ENCODE peak calls at places on chromosomes 1 and 21, in four cellular contexts. G is adrenal gland, H is MCF 10A, F is epithelial cell of esophagus. U is an unnamed sample.

GRCh38 chr1:220410681-220411080 is 117.3 kb upstream of the MARK1 start:
- DNase-seq in H (no peak), F (no peak), G (no peak), U (no peak)

GRCh38 chr1:175941164-175941563 is 197.8 kb upstream of the TNR start:
- DNase-seq in F (no peak), H (no peak), G (no peak), U (no peak)

GRCh38 chr1:18926315-18927081 is 24.1 kb upstream of the ALDH4A1 start:
- DNase-seq in G (peak; percentile 89), H (peak; percentile 87), F (peak; percentile 96), U (no peak)

GRCh38 chr1:92907949-92908684 is 53.1 kb downstream of the DIPK1A start:
- DNase-seq in G (no peak), F (peak; percentile 91), H (peak; percentile 53), U (no peak)

GRCh38 chr1:205513774-205514173 is 9.3 kb downstream of the CDK18 start:
- DNase-seq in H (no peak), F (no peak), G (no peak), U (no peak)

GRCh38 chr1:77779529-77780281 is at the start of gene MIGA1:
- DNase-seq in H (peak; percentile 92), F (peak; percentile 93), G (peak; percentile 93), U (peak; percentile 78)

GRCh38 chr1:114462341-114462740 is 48.7 kb downstream of the TRIM33 start:
- DNase-seq in H (no peak), F (no peak), G (no peak), U (no peak)

GRCh38 chr1:233304489-233305102 is 9.1 kb upstream of the PCNX2 start:
- DNase-seq in F (peak; percentile 40), H (peak; percentile 63), G (no peak), U (no peak)

GRCh38 chr1:210358511-210359148 is 29.9 kb downstream of the HHAT start:
- DNase-seq in G (no peak), F (peak; percentile 19), H (peak; percentile 30), U (no peak)

GRCh38 chr1:9714257-9714718 is 62.8 kb downstream of the PIK3CD start:
- DNase-seq in H (no peak), G (no peak), F (no peak), U (no peak)

GRCh38 chr1:248923932-248924331 is 17.9 kb downstream of the PGBD2 start:
- DNase-seq in G (no peak), H (no peak), F (no peak), U (no peak)

GRCh38 chr21:32570456-32570855 is 14.9 kb downstream of the TCP10L start:
- DNase-seq in F (no peak), G (no peak), H (no peak), U (no peak)

GRCh38 chr1:160362168-160362941 is 4.5 kb upstream of the NHLH1 start:
- DNase-seq in H (no peak), F (no peak), G (no peak), U (no peak)

GRCh38 chr1:58397187-58397820 is 149.2 kb downstream of the OMA1 start:
- DNase-seq in F (peak; percentile 69), H (peak; percentile 8), G (no peak), U (no peak)

GRCh38 chr1:217554849-217555248 is 76.0 kb downstream of the GPATCH2 start:
- DNase-seq in H (peak; percentile 52), G (no peak), F (peak; percentile 5), U (no peak)

GRCh38 chr1:14626869-14627607 is 28.6 kb downstream of the KAZN start:
- DNase-seq in H (no peak), G (no peak), F (peak; percentile 31), U (no peak)

GRCh38 chr1:23148084-23148483 is 20.6 kb downstream of the LUZP1 start:
- DNase-seq in H (no peak), F (no peak), G (no peak), U (no peak)

GRCh38 chr1:89724369-89725015 is 91.6 kb downstream of the LRRC8C start:
- DNase-seq in H (peak; percentile 62), F (peak; percentile 87), G (no peak), U (no peak)

GRCh38 chr1:84972377-84972987 is 24.4 kb downstream of the MCOLN2 start:
- DNase-seq in G (no peak), F (no peak), H (peak; percentile 35), U (no peak)

GRCh38 chr1:53183277-53183990 is 13.2 kb upstream of the CPT2 start:
- DNase-seq in F (no peak), H (no peak), G (no peak), U (no peak)

GRCh38 chr21:35102488-35103407 is 53.6 kb upstream of the RUNX1 start:
- DNase-seq in H (no peak), G (peak; percentile 30), F (no peak), U (no peak)

GRCh38 chr1:86692636-86693035 is 11.7 kb upstream of the SH3GLB1 start:
- DNase-seq in G (no peak), F (no peak), H (no peak), U (no peak)

GRCh38 chr1:94863919-94864318 is 43.8 kb downstream of the SLC44A3 start:
- DNase-seq in F (peak; percentile 86), H (peak; percentile 91), G (peak; percentile 79), U (no peak)

GRCh38 chr1:243713470-243714186 is 136.4 kb downstream of the AKT3 start:
- DNase-seq in H (no peak), F (no peak), G (peak; percentile 24), U (no peak)

GRCh38 chr21:34845521-34846213 is 176.9 kb downstream of the CLIC6 start:
- DNase-seq in H (peak; percentile 94), G (no peak), F (peak; percentile 89), U (no peak)

DNA sequence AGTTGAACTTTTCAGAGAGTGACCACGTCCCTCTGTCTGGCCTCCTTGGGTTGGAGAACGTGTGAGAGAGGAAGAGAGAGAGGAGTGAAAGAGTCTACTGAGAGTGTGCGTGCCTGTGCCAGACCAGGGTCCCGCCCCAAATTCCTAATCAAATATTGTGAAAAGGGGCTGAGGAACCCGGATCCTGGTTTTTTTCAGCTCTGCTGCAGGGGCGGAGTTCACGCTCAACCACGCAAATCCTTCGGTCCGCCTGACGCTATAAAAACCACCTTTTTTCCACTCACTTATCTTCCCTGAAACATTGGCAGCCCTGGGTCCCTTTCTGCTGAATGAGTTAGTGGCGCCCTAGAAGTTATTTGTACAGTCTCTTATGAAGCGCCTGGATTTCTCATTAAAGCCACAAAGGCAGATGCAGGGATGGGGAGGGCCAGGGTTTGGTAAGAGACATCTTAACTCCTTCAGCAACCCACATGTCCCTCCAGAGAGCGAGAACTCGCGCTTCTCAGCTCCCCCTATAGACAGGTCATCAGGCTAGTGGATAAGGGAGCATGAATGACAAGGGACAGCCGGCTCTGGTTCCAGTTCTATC is at the start of gene FMOD:
- DNase-seq in H (peak; percentile 23), F (no peak), G (peak; percentile 26), U (no peak)
- TF ChIP-seq CTCF in H (peak; percentile 19), F (no peak), G (no peak), U (no peak)

DNA sequence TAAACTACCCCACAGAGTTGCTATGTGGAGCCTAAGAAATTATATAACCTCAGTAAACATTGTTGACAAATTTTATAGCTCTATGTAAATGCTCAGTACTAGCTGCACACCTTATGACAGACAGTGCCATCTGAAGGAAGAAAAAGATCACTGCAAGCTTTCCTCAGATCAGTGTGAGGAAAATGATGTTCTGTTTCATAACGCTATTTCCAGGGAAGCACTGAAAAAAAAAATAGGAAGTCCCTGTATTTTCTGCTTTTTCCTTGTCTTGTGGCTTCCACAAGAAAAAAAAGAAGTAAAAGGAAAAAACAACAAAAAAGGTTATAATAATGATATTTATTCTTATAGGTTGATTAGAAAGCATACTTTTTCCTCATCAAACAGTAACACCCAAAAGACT is 23.2 kb downstream of the LYST start:
- DNase-seq in F (peak; percentile 58), G (no peak), H (peak; percentile 76), U (no peak)
- TF ChIP-seq CTCF in F (peak; percentile 69), G (peak; percentile 56), H (peak; percentile 76), U (peak; percentile 47)

GRCh38 chr1:79355073-79355472 is 348.5 kb upstream of the ADGRL4 start:
- DNase-seq in H (no peak), G (no peak), F (peak; percentile 17), U (no peak)

DNA sequence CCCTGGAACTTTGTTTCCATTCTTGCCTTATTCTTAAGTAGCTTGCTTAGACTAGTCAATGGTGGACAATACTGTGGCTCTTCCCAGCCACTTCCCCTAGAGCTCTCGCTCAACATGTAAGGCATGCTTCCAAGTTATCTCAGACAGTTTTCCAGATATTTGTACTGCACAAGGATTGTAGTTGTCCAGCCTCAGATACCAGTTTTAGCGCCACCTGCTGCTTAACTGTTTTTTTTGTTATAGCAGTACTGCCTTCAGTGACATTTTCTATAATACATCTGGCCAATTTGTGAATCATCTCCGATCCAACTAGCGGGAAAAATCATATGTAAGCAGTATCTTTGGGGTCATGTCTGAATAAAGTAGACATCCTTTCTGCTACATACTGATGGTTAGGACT is 346.7 kb upstream of the ADGRL4 start:
- DNase-seq in F (peak; percentile 70), H (peak; percentile 66), G (peak; percentile 32), U (peak; percentile 15)
- TF ChIP-seq CTCF in F (peak; percentile 67), H (peak; percentile 51), G (peak; percentile 44), U (peak; percentile 40)

GRCh38 chr1:181583598-181583997 is 100.3 kb downstream of the CACNA1E start:
- DNase-seq in H (peak; percentile 46), F (peak; percentile 23), G (no peak), U (no peak)

GRCh38 chr1:181588631-181589030 is 105.3 kb downstream of the CACNA1E start:
- DNase-seq in F (peak; percentile 72), H (peak; percentile 52), G (no peak), U (no peak)

GRCh38 chr1:181593042-181593441 is 109.7 kb downstream of the CACNA1E start:
- DNase-seq in H (no peak), G (no peak), F (no peak), U (no peak)

GRCh38 chr1:181592261-181592859 is 109.0 kb downstream of the CACNA1E start:
- DNase-seq in G (no peak), F (no peak), H (no peak), U (peak; percentile 17)

DNA sequence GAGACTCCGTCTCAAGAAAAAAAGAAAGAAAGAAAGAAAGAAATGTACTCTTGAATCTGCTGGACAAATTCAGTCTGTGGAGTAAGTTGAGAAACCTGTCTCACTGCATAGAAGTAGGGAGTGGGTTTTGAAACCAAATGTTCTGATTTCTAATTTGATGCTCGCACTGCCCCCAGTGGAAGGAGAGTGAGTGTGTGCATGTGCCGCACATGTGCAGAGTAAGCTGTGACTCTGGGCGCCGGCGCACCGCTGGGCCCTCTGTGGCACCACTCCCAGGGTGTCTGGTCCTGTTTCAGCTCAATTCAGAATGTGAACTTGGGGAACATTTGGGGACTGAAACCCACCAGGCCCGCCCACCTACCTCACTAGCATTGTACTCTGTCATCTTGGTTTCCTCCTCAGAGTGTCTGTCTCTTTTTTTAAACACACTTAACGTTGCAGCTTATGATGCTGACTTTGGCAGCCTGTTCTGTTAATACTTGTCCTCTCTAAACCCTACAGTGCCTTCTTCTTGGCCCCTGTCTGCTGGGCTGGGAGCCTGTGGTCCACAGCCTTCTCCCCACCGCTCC is 104.6 kb downstream of the CACNA1E start:
- DNase-seq in H (peak; percentile 13), G (no peak), F (no peak), U (no peak)
- TF ChIP-seq CTCF in H (peak; percentile 17), G (no peak), F (no peak), U (peak; percentile 12)

U was measured in nephron progenitor cell.